ENCODE peak calls at places on chromosomes 13 and 19, in five cellular contexts. R is effector memory CD4-positive, alpha-beta T cell; T is esophagus squamous epithelium; Y is CD4-positive, alpha-beta T cell; X is heart right ventricle. U is an unnamed sample.

GRCh38 chr13:105518086-105518485 is 1017.4 kb downstream of the EFNB2 start:
- DNase-seq in R (no peak), T (no peak), Y (no peak), X (no peak), U (no peak)

GRCh38 chr13:80072231-80072630 is 268.7 kb downstream of the SPRY2 start:
- DNase-seq in R (no peak), T (no peak), Y (no peak), X (no peak), U (no peak)

GRCh38 chr13:46126552-46127171 is 21.8 kb upstream of the CPB2 start:
- DNase-seq in R (peak; percentile 11), T (no peak), Y (peak; percentile 62), X (peak; percentile 45), U (no peak)

GRCh38 chr13:98816406-98816805 is 63.9 kb upstream of the SLC15A1 start:
- DNase-seq in R (no peak), T (no peak), Y (no peak), X (no peak), U (no peak)

GRCh38 chr19:926595-927043 is 784 bp downstream of the ARID3A start:
- DNase-seq in R (no peak), T (no peak), Y (no peak), X (peak; percentile 63), U (no peak)

GRCh38 chr19:40802300-40803169 is 3.5 kb downstream of the EGLN2 start:
- DNase-seq in R (no peak), T (no peak), Y (no peak), X (peak; percentile 84), U (no peak)

GRCh38 chr19:38265213-38265861 is 964 bp downstream of the SPINT2 start:
- DNase-seq in R (no peak), T (no peak), Y (no peak), X (no peak), U (no peak)

GRCh38 chr19:11045536-11045935 is 43.7 kb upstream of the LDLR start:
- DNase-seq in R (no peak), T (no peak), Y (no peak), X (no peak), U (no peak)

GRCh38 chr19:6424190-6424938 is at the start of gene KHSRP:
- DNase-seq in R (no peak), T (no peak), Y (no peak), X (no peak), U (no peak)

GRCh38 chr13:94479559-94480095 is at the start of gene DCT:
- DNase-seq in R (no peak), T (no peak), Y (no peak), X (no peak), U (no peak)

GRCh38 chr19:51595776-51596175 is 24.7 kb downstream of the ZNF175 start:
- DNase-seq in R (no peak), T (no peak), Y (no peak), X (no peak), U (no peak)

GRCh38 chr19:14616310-14616870 is 33.5 kb downstream of the CLEC17A start:
- DNase-seq in R (no peak), T (no peak), Y (no peak), X (no peak), U (no peak)

GRCh38 chr19:14611051-14611450 is 28.2 kb downstream of the CLEC17A start:
- DNase-seq in R (no peak), T (no peak), Y (no peak), X (no peak), U (no peak)

GRCh38 chr19:14612657-14613056 is 29.8 kb downstream of the CLEC17A start:
- DNase-seq in R (no peak), T (no peak), Y (no peak), X (no peak), U (no peak)

GRCh38 chr19:14615628-14616027 is 32.7 kb downstream of the CLEC17A start:
- DNase-seq in R (no peak), T (no peak), Y (no peak), X (no peak), U (no peak)

DNA sequence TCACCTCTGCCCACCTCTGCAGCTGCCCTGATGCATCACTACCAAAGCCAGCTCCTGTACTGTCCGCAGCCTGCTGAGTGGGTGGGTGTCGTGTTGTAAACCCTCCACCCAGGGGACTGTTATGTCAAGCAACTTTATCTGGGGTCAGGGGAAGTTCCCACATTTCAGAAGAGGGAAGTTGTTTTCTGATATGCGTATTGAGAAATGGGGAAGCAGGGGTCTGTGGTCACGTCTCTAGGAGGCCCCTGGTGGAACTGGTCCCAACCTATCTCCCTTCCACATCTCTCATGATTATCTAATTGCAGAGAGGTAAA is 31.2 kb downstream of the CLEC17A start:
- DNase-seq in R (no peak), T (no peak), Y (no peak), X (no peak), U (no peak)
- H3K9me3 ChIP-seq in R (peaks cover 4% of the 10 kb centered on the region), T (no peaks in the 10 kb centered on the region), Y (peaks cover under 1% of the 10 kb centered on the region), X (peaks cover 10% of the 10 kb centered on the region), U (peaks cover 3% of the 10 kb centered on the region)

DNA sequence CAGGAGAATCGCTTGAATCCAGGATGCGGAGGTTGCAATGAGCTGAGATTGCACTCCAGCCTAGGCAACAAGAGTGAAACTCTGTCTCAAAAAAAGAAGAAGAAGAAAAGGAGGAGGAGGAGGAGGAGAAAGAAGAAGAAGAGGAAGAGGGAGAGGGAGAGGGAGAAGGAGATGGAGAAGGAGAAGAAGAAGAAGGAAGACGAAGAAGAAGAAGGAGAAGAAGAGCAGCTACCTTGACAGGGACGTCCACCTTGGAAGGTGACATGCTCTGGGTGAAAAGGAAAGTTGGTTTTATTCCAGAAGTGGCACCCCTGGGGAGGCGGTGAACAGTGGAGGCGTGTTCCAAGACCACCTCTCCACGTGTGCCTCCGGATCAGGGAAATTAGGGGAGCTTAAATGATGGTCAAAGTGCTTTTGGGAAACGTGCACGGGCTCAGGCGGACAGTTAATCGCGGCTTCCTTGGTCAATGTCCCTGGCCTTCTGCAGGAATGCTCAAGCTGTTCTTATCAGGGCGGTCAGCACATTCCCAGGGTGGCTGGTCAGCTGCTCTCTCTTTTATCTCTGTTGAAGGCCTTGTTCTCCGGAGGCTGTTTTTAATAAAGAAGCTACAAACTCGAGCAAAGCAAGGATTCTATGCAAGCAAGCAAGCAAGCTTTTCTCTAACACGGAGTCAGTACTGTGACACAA is 78.9 kb upstream of the PEG3 start:
- DNase-seq in R (no peak), T (no peak), Y (no peak), X (no peak), U (no peak)
- H3K9me3 ChIP-seq in R (peaks cover 3% of the 10 kb centered on the region), T (peaks cover 13% of the 10 kb centered on the region), Y (peaks cover 15% of the 10 kb centered on the region), X (peaks cover 38% of the 10 kb centered on the region), U (peaks cover 5% of the 10 kb centered on the region)

GRCh38 chr19:58002384-58003152 is at the start of gene ZNF606:
- DNase-seq in R (peak; percentile 64), T (peak; percentile 18), Y (peak; percentile 77), X (peak; percentile 89), U (peak; percentile 33)
- H3K9me3 ChIP-seq in R (peaks cover 40% of the 10 kb centered on the region), T (peaks cover 64% of the 10 kb centered on the region), Y (peaks cover 45% of the 10 kb centered on the region), X (peaks cover 83% of the 10 kb centered on the region), U (peaks cover 51% of the 10 kb centered on the region)

GRCh38 chr19:21912654-21913053 is 76.7 kb upstream of the ZNF43 start:
- DNase-seq in R (no peak), T (no peak), Y (no peak), X (no peak), U (no peak)

GRCh38 chr19:21915411-21915810 is 79.4 kb upstream of the ZNF43 start:
- DNase-seq in R (no peak), T (no peak), Y (no peak), X (no peak), U (no peak)

GRCh38 chr19:21907516-21907915 is 71.5 kb upstream of the ZNF43 start:
- DNase-seq in R (no peak), T (no peak), Y (no peak), X (no peak), U (no peak)

GRCh38 chr19:21908066-21908465 is 72.1 kb upstream of the ZNF43 start:
- DNase-seq in R (no peak), T (no peak), Y (no peak), X (no peak), U (no peak)

DNA sequence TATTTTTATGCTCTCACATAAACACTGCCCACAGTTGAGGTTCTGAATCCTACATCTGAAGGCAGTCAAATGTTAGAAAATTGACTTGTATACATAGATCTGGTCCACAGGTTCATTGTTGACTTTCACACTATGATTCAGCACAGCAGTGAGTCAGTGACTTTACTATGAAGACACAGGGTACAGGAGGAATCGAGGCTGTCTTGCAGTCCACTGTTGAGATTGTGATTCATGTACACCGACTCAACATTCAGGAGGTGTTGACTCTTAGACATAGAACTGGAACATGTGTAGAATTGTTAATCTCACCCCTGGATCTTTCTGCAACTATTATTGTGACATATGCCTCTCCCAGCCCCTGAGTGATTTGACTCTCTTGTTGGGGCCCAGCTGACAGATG is 74.3 kb upstream of the ZNF43 start:
- DNase-seq in R (no peak), T (no peak), Y (no peak), X (no peak), U (no peak)
- H3K9me3 ChIP-seq in R (no peaks in the 10 kb centered on the region), T (no peaks in the 10 kb centered on the region), Y (no peaks in the 10 kb centered on the region), X (peaks cover 75% of the 10 kb centered on the region), U (peaks cover 7% of the 10 kb centered on the region)

U was measured in thoracic aorta.